ENCODE peak calls at places on chromosomes 1 and 21, in nine cellular contexts. One of them, this sample, is unnamed.

GRCh38 chr1:14598498-14599172 is at the start of gene KAZN:
- DNase-seq in anterior cingulate cortex: peak; percentile 39
- DNase-seq in foreskin fibroblast: no peak
- DNase-seq in putamen: peak; percentile 34
- DNase-seq in NCI-H1436: peak; percentile 58
- DNase-seq in activated CD4-positive, CD25-positive, alpha-beta regulatory T cell treated with anti-CD3 and anti-CD28 coated beads, Interleukin-2, amount 50 U/mL, for 72 hours: no peak
- DNase-seq in left cardiac atrium: peak; percentile 36
- DNase-seq in NCI-H2029: no peak
- DNase-seq in stimulated activated CD4-positive, alpha-beta T cell treated with anti-CD3 and anti-CD28 coated beads, Interleukin-12 subunit alpha, Interleukin-12 subunit beta, amount 100 ng/mL, for 48 hours: no peak
- DNase-seq in this sample: peak; percentile 39

GRCh38 chr1:7389201-7389785 is 381.8 kb upstream of the VAMP3 start:
- DNase-seq in anterior cingulate cortex: no peak
- DNase-seq in foreskin fibroblast: no peak
- DNase-seq in putamen: no peak
- DNase-seq in NCI-H1436: no peak
- DNase-seq in activated CD4-positive, CD25-positive, alpha-beta regulatory T cell treated with anti-CD3 and anti-CD28 coated beads, Interleukin-2, amount 50 U/mL, for 72 hours: no peak
- DNase-seq in left cardiac atrium: no peak
- DNase-seq in NCI-H2029: peak; percentile 36
- DNase-seq in stimulated activated CD4-positive, alpha-beta T cell treated with anti-CD3 and anti-CD28 coated beads, Interleukin-12 subunit alpha, Interleukin-12 subunit beta, amount 100 ng/mL, for 48 hours: no peak
- DNase-seq in this sample: no peak

GRCh38 chr1:88877382-88877825 is 14.0 kb downstream of the GTF2B start:
- DNase-seq in anterior cingulate cortex: no peak
- DNase-seq in foreskin fibroblast: peak; percentile 28
- DNase-seq in putamen: no peak
- DNase-seq in NCI-H1436: peak; percentile 27
- DNase-seq in activated CD4-positive, CD25-positive, alpha-beta regulatory T cell treated with anti-CD3 and anti-CD28 coated beads, Interleukin-2, amount 50 U/mL, for 72 hours: no peak
- DNase-seq in left cardiac atrium: no peak
- DNase-seq in NCI-H2029: peak; percentile 16
- DNase-seq in stimulated activated CD4-positive, alpha-beta T cell treated with anti-CD3 and anti-CD28 coated beads, Interleukin-12 subunit alpha, Interleukin-12 subunit beta, amount 100 ng/mL, for 48 hours: no peak
- DNase-seq in this sample: no peak

GRCh38 chr1:45622891-45623394 is 911 bp downstream of the CCDC17 start:
- DNase-seq in anterior cingulate cortex: no peak
- DNase-seq in foreskin fibroblast: no peak
- DNase-seq in putamen: no peak
- DNase-seq in NCI-H1436: no peak
- DNase-seq in activated CD4-positive, CD25-positive, alpha-beta regulatory T cell treated with anti-CD3 and anti-CD28 coated beads, Interleukin-2, amount 50 U/mL, for 72 hours: no peak
- DNase-seq in left cardiac atrium: peak; percentile 33
- DNase-seq in NCI-H2029: no peak
- DNase-seq in stimulated activated CD4-positive, alpha-beta T cell treated with anti-CD3 and anti-CD28 coated beads, Interleukin-12 subunit alpha, Interleukin-12 subunit beta, amount 100 ng/mL, for 48 hours: no peak
- DNase-seq in this sample: peak; percentile 52

GRCh38 chr1:91751281-91751680 is 134.7 kb downstream of the TGFBR3 start:
- DNase-seq in anterior cingulate cortex: no peak
- DNase-seq in foreskin fibroblast: peak; percentile 71
- DNase-seq in putamen: peak; percentile 66
- DNase-seq in NCI-H1436: no peak
- DNase-seq in activated CD4-positive, CD25-positive, alpha-beta regulatory T cell treated with anti-CD3 and anti-CD28 coated beads, Interleukin-2, amount 50 U/mL, for 72 hours: no peak
- DNase-seq in left cardiac atrium: peak; percentile 36
- DNase-seq in NCI-H2029: no peak
- DNase-seq in stimulated activated CD4-positive, alpha-beta T cell treated with anti-CD3 and anti-CD28 coated beads, Interleukin-12 subunit alpha, Interleukin-12 subunit beta, amount 100 ng/mL, for 48 hours: no peak
- DNase-seq in this sample: peak; percentile 53

GRCh38 chr1:77975907-77976306 is 3.0 kb downstream of the FUBP1 start:
- DNase-seq in anterior cingulate cortex: no peak
- DNase-seq in foreskin fibroblast: no peak
- DNase-seq in putamen: peak; percentile 7
- DNase-seq in NCI-H1436: no peak
- DNase-seq in activated CD4-positive, CD25-positive, alpha-beta regulatory T cell treated with anti-CD3 and anti-CD28 coated beads, Interleukin-2, amount 50 U/mL, for 72 hours: no peak
- DNase-seq in left cardiac atrium: no peak
- DNase-seq in NCI-H2029: no peak
- DNase-seq in stimulated activated CD4-positive, alpha-beta T cell treated with anti-CD3 and anti-CD28 coated beads, Interleukin-12 subunit alpha, Interleukin-12 subunit beta, amount 100 ng/mL, for 48 hours: no peak
- DNase-seq in this sample: no peak

GRCh38 chr1:44417351-44418021 is 12.4 kb downstream of the RNF220 start:
- DNase-seq in anterior cingulate cortex: peak; percentile 67
- DNase-seq in foreskin fibroblast: no peak
- DNase-seq in putamen: peak; percentile 81
- DNase-seq in NCI-H1436: peak; percentile 6
- DNase-seq in activated CD4-positive, CD25-positive, alpha-beta regulatory T cell treated with anti-CD3 and anti-CD28 coated beads, Interleukin-2, amount 50 U/mL, for 72 hours: no peak
- DNase-seq in left cardiac atrium: peak; percentile 38
- DNase-seq in NCI-H2029: peak; percentile 85
- DNase-seq in stimulated activated CD4-positive, alpha-beta T cell treated with anti-CD3 and anti-CD28 coated beads, Interleukin-12 subunit alpha, Interleukin-12 subunit beta, amount 100 ng/mL, for 48 hours: no peak
- DNase-seq in this sample: peak; percentile 71

GRCh38 chr21:33441489-33442477 is 38.0 kb downstream of the TMEM50B start:
- DNase-seq in anterior cingulate cortex: no peak
- DNase-seq in foreskin fibroblast: peak; percentile 52
- DNase-seq in putamen: no peak
- DNase-seq in NCI-H1436: peak; percentile 88
- DNase-seq in activated CD4-positive, CD25-positive, alpha-beta regulatory T cell treated with anti-CD3 and anti-CD28 coated beads, Interleukin-2, amount 50 U/mL, for 72 hours: no peak
- DNase-seq in left cardiac atrium: peak; percentile 58
- DNase-seq in NCI-H2029: peak; percentile 99
- DNase-seq in stimulated activated CD4-positive, alpha-beta T cell treated with anti-CD3 and anti-CD28 coated beads, Interleukin-12 subunit alpha, Interleukin-12 subunit beta, amount 100 ng/mL, for 48 hours: no peak
- DNase-seq in this sample: peak; percentile 55

GRCh38 chr1:198829948-198830347 is 191.1 kb downstream of the PTPRC start:
- DNase-seq in anterior cingulate cortex: no peak
- DNase-seq in foreskin fibroblast: peak; percentile 13
- DNase-seq in putamen: no peak
- DNase-seq in NCI-H1436: no peak
- DNase-seq in activated CD4-positive, CD25-positive, alpha-beta regulatory T cell treated with anti-CD3 and anti-CD28 coated beads, Interleukin-2, amount 50 U/mL, for 72 hours: no peak
- DNase-seq in left cardiac atrium: no peak
- DNase-seq in NCI-H2029: no peak
- DNase-seq in stimulated activated CD4-positive, alpha-beta T cell treated with anti-CD3 and anti-CD28 coated beads, Interleukin-12 subunit alpha, Interleukin-12 subunit beta, amount 100 ng/mL, for 48 hours: no peak
- DNase-seq in this sample: no peak

GRCh38 chr21:40840441-40840840 is 6.5 kb downstream of the DSCAM start:
- DNase-seq in anterior cingulate cortex: no peak
- DNase-seq in foreskin fibroblast: no peak
- DNase-seq in putamen: no peak
- DNase-seq in NCI-H1436: no peak
- DNase-seq in activated CD4-positive, CD25-positive, alpha-beta regulatory T cell treated with anti-CD3 and anti-CD28 coated beads, Interleukin-2, amount 50 U/mL, for 72 hours: no peak
- DNase-seq in left cardiac atrium: no peak
- DNase-seq in NCI-H2029: no peak
- DNase-seq in stimulated activated CD4-positive, alpha-beta T cell treated with anti-CD3 and anti-CD28 coated beads, Interleukin-12 subunit alpha, Interleukin-12 subunit beta, amount 100 ng/mL, for 48 hours: no peak
- DNase-seq in this sample: no peak

GRCh38 chr21:43719748-43720538 is 1.0 kb downstream of the PDXK start:
- DNase-seq in anterior cingulate cortex: no peak
- DNase-seq in foreskin fibroblast: no peak
- DNase-seq in putamen: no peak
- DNase-seq in NCI-H1436: no peak
- DNase-seq in activated CD4-positive, CD25-positive, alpha-beta regulatory T cell treated with anti-CD3 and anti-CD28 coated beads, Interleukin-2, amount 50 U/mL, for 72 hours: no peak
- DNase-seq in left cardiac atrium: peak; percentile 53
- DNase-seq in NCI-H2029: no peak
- DNase-seq in stimulated activated CD4-positive, alpha-beta T cell treated with anti-CD3 and anti-CD28 coated beads, Interleukin-12 subunit alpha, Interleukin-12 subunit beta, amount 100 ng/mL, for 48 hours: no peak
- DNase-seq in this sample: peak; percentile 57

GRCh38 chr1:200130552-200130951 is 103.0 kb downstream of the NR5A2 start:
- DNase-seq in anterior cingulate cortex: no peak
- DNase-seq in foreskin fibroblast: no peak
- DNase-seq in putamen: no peak
- DNase-seq in NCI-H1436: no peak
- DNase-seq in activated CD4-positive, CD25-positive, alpha-beta regulatory T cell treated with anti-CD3 and anti-CD28 coated beads, Interleukin-2, amount 50 U/mL, for 72 hours: no peak
- DNase-seq in left cardiac atrium: no peak
- DNase-seq in NCI-H2029: peak; percentile 44
- DNase-seq in stimulated activated CD4-positive, alpha-beta T cell treated with anti-CD3 and anti-CD28 coated beads, Interleukin-12 subunit alpha, Interleukin-12 subunit beta, amount 100 ng/mL, for 48 hours: no peak
- DNase-seq in this sample: no peak

GRCh38 chr1:108663074-108663473 is 2.2 kb upstream of the HENMT1 start:
- DNase-seq in anterior cingulate cortex: no peak
- DNase-seq in foreskin fibroblast: no peak
- DNase-seq in putamen: no peak
- DNase-seq in NCI-H1436: no peak
- DNase-seq in activated CD4-positive, CD25-positive, alpha-beta regulatory T cell treated with anti-CD3 and anti-CD28 coated beads, Interleukin-2, amount 50 U/mL, for 72 hours: no peak
- DNase-seq in left cardiac atrium: no peak
- DNase-seq in NCI-H2029: no peak
- DNase-seq in stimulated activated CD4-positive, alpha-beta T cell treated with anti-CD3 and anti-CD28 coated beads, Interleukin-12 subunit alpha, Interleukin-12 subunit beta, amount 100 ng/mL, for 48 hours: no peak
- DNase-seq in this sample: no peak

GRCh38 chr1:162070094-162070748 is 730 bp downstream of the NOS1AP start:
- DNase-seq in anterior cingulate cortex: no peak
- DNase-seq in foreskin fibroblast: no peak
- DNase-seq in putamen: no peak
- DNase-seq in NCI-H1436: no peak
- DNase-seq in activated CD4-positive, CD25-positive, alpha-beta regulatory T cell treated with anti-CD3 and anti-CD28 coated beads, Interleukin-2, amount 50 U/mL, for 72 hours: no peak
- DNase-seq in left cardiac atrium: no peak
- DNase-seq in NCI-H2029: peak; percentile 29
- DNase-seq in stimulated activated CD4-positive, alpha-beta T cell treated with anti-CD3 and anti-CD28 coated beads, Interleukin-12 subunit alpha, Interleukin-12 subunit beta, amount 100 ng/mL, for 48 hours: no peak
- DNase-seq in this sample: no peak

GRCh38 chr1:238409947-238410346 is 519.2 kb upstream of the ZP4 start:
- DNase-seq in anterior cingulate cortex: no peak
- DNase-seq in foreskin fibroblast: no peak
- DNase-seq in putamen: no peak
- DNase-seq in NCI-H1436: no peak
- DNase-seq in activated CD4-positive, CD25-positive, alpha-beta regulatory T cell treated with anti-CD3 and anti-CD28 coated beads, Interleukin-2, amount 50 U/mL, for 72 hours: no peak
- DNase-seq in left cardiac atrium: no peak
- DNase-seq in NCI-H2029: no peak
- DNase-seq in stimulated activated CD4-positive, alpha-beta T cell treated with anti-CD3 and anti-CD28 coated beads, Interleukin-12 subunit alpha, Interleukin-12 subunit beta, amount 100 ng/mL, for 48 hours: no peak
- DNase-seq in this sample: no peak

GRCh38 chr1:30816211-30817082 is 58.9 kb upstream of the LAPTM5 start:
- DNase-seq in anterior cingulate cortex: peak; percentile 96
- DNase-seq in foreskin fibroblast: peak; percentile 87
- DNase-seq in putamen: peak; percentile 93
- DNase-seq in NCI-H1436: no peak
- DNase-seq in activated CD4-positive, CD25-positive, alpha-beta regulatory T cell treated with anti-CD3 and anti-CD28 coated beads, Interleukin-2, amount 50 U/mL, for 72 hours: no peak
- DNase-seq in left cardiac atrium: peak; percentile 64
- DNase-seq in NCI-H2029: no peak
- DNase-seq in stimulated activated CD4-positive, alpha-beta T cell treated with anti-CD3 and anti-CD28 coated beads, Interleukin-12 subunit alpha, Interleukin-12 subunit beta, amount 100 ng/mL, for 48 hours: no peak
- DNase-seq in this sample: peak; percentile 58

GRCh38 chr1:53498555-53499142 is 39.5 kb downstream of the DMRTB1 start:
- DNase-seq in anterior cingulate cortex: no peak
- DNase-seq in foreskin fibroblast: peak; percentile 47
- DNase-seq in putamen: no peak
- DNase-seq in NCI-H1436: no peak
- DNase-seq in activated CD4-positive, CD25-positive, alpha-beta regulatory T cell treated with anti-CD3 and anti-CD28 coated beads, Interleukin-2, amount 50 U/mL, for 72 hours: no peak
- DNase-seq in left cardiac atrium: no peak
- DNase-seq in NCI-H2029: no peak
- DNase-seq in stimulated activated CD4-positive, alpha-beta T cell treated with anti-CD3 and anti-CD28 coated beads, Interleukin-12 subunit alpha, Interleukin-12 subunit beta, amount 100 ng/mL, for 48 hours: no peak
- DNase-seq in this sample: no peak